ENCODE peak calls at places on chromosomes 7 and 10, in seven cellular contexts. One of them, this sample, is unnamed.

GRCh38 chr10:3126741-3127342 is 45.7 kb downstream of the PITRM1 start:
- DNase-seq in heart left ventricle: peak
- DNase-seq in AG04450: no peak
- DNase-seq in ovary: no peak
- DNase-seq in neuronal stem cell: no peak
- DNase-seq in colonic mucosa: no peak
- DNase-seq in psoas muscle: peak
- DNase-seq in this sample: no peak

GRCh38 chr10:3470191-3470590 is 297.6 kb upstream of the PITRM1 start:
- DNase-seq in AG04450: no peak
- DNase-seq in neuronal stem cell: no peak
- DNase-seq in heart left ventricle: no peak
- DNase-seq in psoas muscle: no peak
- DNase-seq in ovary: no peak
- DNase-seq in colonic mucosa: no peak
- DNase-seq in this sample: no peak

GRCh38 chr10:25933653-25934608 is at the start of gene MYO3A:
- DNase-seq in colonic mucosa: no peak
- DNase-seq in ovary: no peak
- DNase-seq in heart left ventricle: no peak
- DNase-seq in AG04450: no peak
- DNase-seq in psoas muscle: no peak
- DNase-seq in neuronal stem cell: peak
- DNase-seq in this sample: no peak

GRCh38 chr7:132500727-132501410 is 75.4 kb downstream of the PLXNA4 start:
- DNase-seq in psoas muscle: peak
- DNase-seq in colonic mucosa: peak
- DNase-seq in neuronal stem cell: no peak
- DNase-seq in heart left ventricle: peak
- DNase-seq in ovary: peak
- DNase-seq in AG04450: no peak
- DNase-seq in this sample: no peak

GRCh38 chr7:4003536-4003935 is 678.6 kb upstream of the FOXK1 start:
- DNase-seq in ovary: no peak
- DNase-seq in psoas muscle: no peak
- DNase-seq in AG04450: no peak
- DNase-seq in heart left ventricle: no peak
- DNase-seq in neuronal stem cell: no peak
- DNase-seq in colonic mucosa: no peak
- DNase-seq in this sample: no peak

GRCh38 chr10:1548146-1548545 is 189.2 kb downstream of the ADARB2 start:
- DNase-seq in psoas muscle: no peak
- DNase-seq in ovary: no peak
- DNase-seq in neuronal stem cell: no peak
- DNase-seq in AG04450: no peak
- DNase-seq in heart left ventricle: no peak
- DNase-seq in colonic mucosa: no peak
- DNase-seq in this sample: no peak

GRCh38 chr7:29281782-29282541 is 87.4 kb downstream of the CHN2 start:
- DNase-seq in heart left ventricle: peak
- DNase-seq in neuronal stem cell: no peak
- DNase-seq in ovary: no peak
- DNase-seq in psoas muscle: no peak
- DNase-seq in AG04450: no peak
- DNase-seq in colonic mucosa: peak
- DNase-seq in this sample: no peak

GRCh38 chr7:149624006-149624405 is 126.4 kb upstream of the ZNF746 start:
- DNase-seq in psoas muscle: peak
- DNase-seq in heart left ventricle: no peak
- DNase-seq in neuronal stem cell: no peak
- DNase-seq in ovary: peak
- DNase-seq in colonic mucosa: peak
- DNase-seq in AG04450: no peak
- DNase-seq in this sample: no peak

GRCh38 chr10:45000764-45001381 is at the start of gene ZNF22:
- DNase-seq in psoas muscle: peak
- DNase-seq in AG04450: no peak
- DNase-seq in ovary: peak
- DNase-seq in colonic mucosa: peak
- DNase-seq in neuronal stem cell: peak
- DNase-seq in heart left ventricle: peak
- DNase-seq in this sample: peak

GRCh38 chr7:7157177-7157886 is 25.0 kb upstream of the C1GALT1 start:
- DNase-seq in neuronal stem cell: no peak
- DNase-seq in heart left ventricle: peak
- DNase-seq in psoas muscle: no peak
- DNase-seq in AG04450: peak
- DNase-seq in colonic mucosa: no peak
- DNase-seq in ovary: no peak
- DNase-seq in this sample: peak

GRCh38 chr10:63738410-63738809 is 217.2 kb downstream of the REEP3 start:
- DNase-seq in heart left ventricle: no peak
- DNase-seq in ovary: no peak
- DNase-seq in psoas muscle: no peak
- DNase-seq in neuronal stem cell: no peak
- DNase-seq in colonic mucosa: no peak
- DNase-seq in AG04450: no peak
- DNase-seq in this sample: no peak

GRCh38 chr7:47844311-47844710 is 104.0 kb downstream of the PKD1L1 start:
- DNase-seq in neuronal stem cell: no peak
- DNase-seq in ovary: no peak
- DNase-seq in heart left ventricle: no peak
- DNase-seq in psoas muscle: no peak
- DNase-seq in colonic mucosa: no peak
- DNase-seq in AG04450: no peak
- DNase-seq in this sample: no peak

DNA sequence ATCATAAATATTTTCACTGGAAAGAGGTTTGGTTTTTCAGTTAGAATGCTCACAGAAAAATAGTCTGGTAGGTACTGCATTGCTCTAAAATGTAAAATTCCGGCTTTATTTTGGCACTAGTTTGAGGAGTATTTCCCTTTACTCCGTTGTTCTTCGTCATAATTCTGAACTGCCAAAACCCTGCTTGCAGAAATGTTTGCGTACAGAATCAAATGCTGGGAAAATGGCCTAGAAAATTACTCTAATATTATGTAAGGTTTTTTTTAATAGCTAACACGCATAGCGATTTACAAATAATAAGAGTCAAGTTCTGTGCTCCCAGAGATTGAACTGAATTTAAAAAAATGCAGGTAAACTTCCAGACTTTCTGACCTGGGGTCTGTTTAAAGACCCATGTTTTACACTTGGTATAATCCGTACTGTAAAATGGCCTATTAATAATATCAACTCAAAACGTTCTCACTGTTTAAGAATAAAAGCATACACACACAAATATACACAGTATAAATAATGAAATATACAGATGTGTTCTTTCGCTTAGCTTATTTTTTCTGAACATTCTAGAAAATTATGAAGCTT is 23.6 kb upstream of the ANLN start:
- DNase-seq in heart left ventricle: no peak
- DNase-seq in AG04450: no peak
- DNase-seq in neuronal stem cell: no peak
- DNase-seq in colonic mucosa: no peak
- DNase-seq in psoas muscle: no peak
- DNase-seq in ovary: no peak
- DNase-seq in this sample: no peak
- H3K4me3 ChIP-seq in heart left ventricle: peak
- H3K4me3 ChIP-seq in AG04450: no peak
- H3K4me3 ChIP-seq in neuronal stem cell: peak
- H3K4me3 ChIP-seq in colonic mucosa: peak
- H3K4me3 ChIP-seq in psoas muscle: peak
- H3K4me3 ChIP-seq in ovary: peak
- H3K4me3 ChIP-seq in this sample: peak

DNA sequence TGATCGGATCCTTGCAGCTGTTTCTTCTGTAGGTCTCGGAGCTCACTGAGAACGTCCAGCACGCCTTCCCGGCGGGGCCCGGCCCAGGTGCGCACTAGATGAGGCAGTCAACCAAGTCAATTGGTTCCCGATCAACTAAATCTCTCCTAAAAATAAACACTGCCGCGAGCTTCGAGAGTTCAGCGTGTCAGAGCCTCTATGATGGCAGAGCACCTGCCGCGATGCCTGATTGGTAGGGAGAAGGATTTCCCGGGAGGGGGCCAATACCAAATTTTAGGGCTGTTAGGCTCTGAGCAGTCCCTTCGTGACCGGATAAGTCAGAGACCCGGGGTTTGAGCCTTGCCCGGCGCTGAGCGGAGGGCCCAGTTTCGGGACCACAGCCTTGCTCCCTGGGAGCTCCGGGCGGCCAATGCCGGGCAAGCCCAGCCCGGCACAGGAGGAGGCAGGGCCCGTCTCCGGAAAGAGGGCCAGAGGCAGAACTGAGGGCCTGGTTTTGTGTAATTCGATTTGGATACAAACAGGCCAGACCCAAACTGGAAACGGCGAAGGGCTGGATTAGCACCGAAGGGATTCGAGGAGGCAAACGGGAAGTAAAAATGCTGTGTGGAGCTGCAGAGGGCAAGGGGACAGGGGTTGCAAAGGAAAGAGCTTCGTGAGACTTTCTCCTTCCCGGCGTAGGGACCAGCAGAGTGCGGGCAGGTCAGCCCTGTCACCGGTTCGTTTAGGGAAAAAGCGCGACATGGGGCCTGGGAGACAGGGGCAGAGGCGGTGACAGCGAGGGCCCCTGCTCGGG is 583 bp downstream of the SLC26A5 start:
- DNase-seq in AG04450: no peak
- DNase-seq in heart left ventricle: peak
- DNase-seq in neuronal stem cell: peak
- DNase-seq in psoas muscle: no peak
- DNase-seq in ovary: no peak
- DNase-seq in colonic mucosa: peak
- DNase-seq in this sample: no peak
- H3K4me3 ChIP-seq in AG04450: peak
- H3K4me3 ChIP-seq in heart left ventricle: peak
- H3K4me3 ChIP-seq in neuronal stem cell: peak
- H3K4me3 ChIP-seq in psoas muscle: peak
- H3K4me3 ChIP-seq in ovary: no peak
- H3K4me3 ChIP-seq in colonic mucosa: peak
- H3K4me3 ChIP-seq in this sample: no peak

DNA sequence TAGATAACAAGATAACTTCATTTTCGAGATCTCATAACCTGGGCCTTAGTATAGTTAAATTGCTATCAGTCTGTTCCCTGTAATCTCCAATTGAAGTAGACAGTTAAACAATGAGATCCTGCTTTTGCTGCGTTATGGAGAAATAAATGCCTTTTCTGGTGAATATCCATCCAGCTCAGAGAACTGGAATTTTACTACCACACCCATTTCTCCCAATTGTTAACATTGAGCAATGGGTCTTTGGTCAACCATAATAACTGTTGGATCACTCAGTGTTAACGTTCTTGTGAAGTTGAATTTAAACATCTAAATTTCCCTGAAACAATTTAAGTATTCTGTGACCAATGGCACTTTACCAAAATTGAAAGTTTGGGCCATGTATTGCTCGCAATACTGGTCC is 3.0 kb downstream of the CALU start:
- DNase-seq in neuronal stem cell: no peak
- DNase-seq in ovary: no peak
- DNase-seq in AG04450: no peak
- DNase-seq in heart left ventricle: no peak
- DNase-seq in colonic mucosa: no peak
- DNase-seq in psoas muscle: no peak
- DNase-seq in this sample: no peak
- H3K4me3 ChIP-seq in neuronal stem cell: no peak
- H3K4me3 ChIP-seq in ovary: no peak
- H3K4me3 ChIP-seq in AG04450: peak
- H3K4me3 ChIP-seq in heart left ventricle: no peak
- H3K4me3 ChIP-seq in colonic mucosa: no peak
- H3K4me3 ChIP-seq in psoas muscle: peak
- H3K4me3 ChIP-seq in this sample: no peak

DNA sequence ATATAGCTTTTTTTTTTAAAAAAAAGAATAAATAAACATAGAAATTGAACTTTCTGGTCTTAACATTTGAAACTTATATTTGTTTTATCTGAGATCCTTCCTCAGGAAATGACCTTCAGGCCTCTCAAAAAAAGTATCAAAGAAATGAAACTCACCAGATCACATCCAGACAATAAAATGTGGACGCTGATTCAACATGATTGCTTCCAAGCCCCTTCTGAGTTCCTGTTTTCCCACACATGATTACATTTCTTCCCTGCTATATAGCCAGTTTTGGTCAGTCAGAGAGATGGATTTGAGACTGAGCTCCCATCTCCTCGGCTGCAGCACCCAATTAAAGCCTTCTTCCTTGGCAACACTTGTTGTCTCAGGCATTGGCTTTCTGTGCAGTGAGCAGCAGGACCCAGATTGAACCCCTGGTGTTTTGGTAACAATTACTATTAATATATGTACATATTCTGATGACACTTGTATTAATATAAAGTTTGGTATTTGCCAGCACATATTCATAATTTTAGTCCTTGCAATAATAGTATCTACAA is 21.8 kb upstream of the SVIL start:
- DNase-seq in psoas muscle: no peak
- DNase-seq in neuronal stem cell: no peak
- DNase-seq in heart left ventricle: no peak
- DNase-seq in colonic mucosa: no peak
- DNase-seq in ovary: no peak
- DNase-seq in AG04450: no peak
- DNase-seq in this sample: no peak
- H3K4me3 ChIP-seq in psoas muscle: no peak
- H3K4me3 ChIP-seq in neuronal stem cell: no peak
- H3K4me3 ChIP-seq in heart left ventricle: no peak
- H3K4me3 ChIP-seq in colonic mucosa: no peak
- H3K4me3 ChIP-seq in ovary: no peak
- H3K4me3 ChIP-seq in AG04450: no peak
- H3K4me3 ChIP-seq in this sample: no peak

DNA sequence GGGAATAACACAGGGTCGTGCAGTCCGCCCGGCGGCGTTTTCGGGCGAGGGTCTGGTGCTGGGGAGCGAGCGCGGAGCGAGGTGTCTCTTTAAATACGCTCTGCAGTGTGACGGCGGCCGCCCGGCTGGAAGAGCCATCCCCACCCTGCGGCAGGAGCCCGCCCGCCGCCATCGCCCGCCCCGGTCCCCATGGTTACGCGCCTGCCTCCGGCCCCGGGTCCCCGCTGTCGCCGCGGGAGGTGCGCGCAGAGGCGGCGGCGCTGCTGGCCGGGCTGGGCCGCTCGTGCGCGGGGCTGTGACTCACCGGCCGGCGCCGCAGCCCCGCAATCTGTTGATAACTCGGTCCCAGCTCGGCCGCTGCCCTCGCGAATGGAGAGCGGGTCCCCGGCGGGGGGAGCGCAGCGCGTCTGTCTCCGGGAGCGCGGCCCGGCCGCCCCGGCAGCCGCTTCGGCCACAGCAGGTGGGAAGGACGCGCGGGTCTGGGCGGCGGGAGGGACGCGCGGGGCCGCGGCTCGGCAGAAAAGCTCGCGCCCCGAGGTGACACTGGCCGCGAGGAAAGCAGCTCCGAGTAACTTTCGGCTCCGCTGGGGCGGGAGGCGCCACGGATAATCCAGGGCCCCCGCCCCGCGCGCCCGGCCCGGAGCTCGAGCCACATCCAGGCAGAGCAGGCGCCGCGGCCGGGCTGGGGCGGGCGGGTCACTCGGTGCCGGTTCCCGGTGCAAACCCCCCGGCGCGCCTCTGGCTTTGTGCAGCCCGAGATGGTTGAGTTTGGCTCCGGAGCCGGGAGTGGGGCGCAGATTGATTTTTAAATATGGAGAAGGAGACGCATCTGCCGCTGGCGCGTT is at the start of gene ADGRA1:
- DNase-seq in heart left ventricle: no peak
- DNase-seq in colonic mucosa: no peak
- DNase-seq in psoas muscle: no peak
- DNase-seq in AG04450: no peak
- DNase-seq in ovary: no peak
- DNase-seq in neuronal stem cell: peak
- DNase-seq in this sample: no peak
- H3K4me3 ChIP-seq in heart left ventricle: peak
- H3K4me3 ChIP-seq in colonic mucosa: no peak
- H3K4me3 ChIP-seq in psoas muscle: peak
- H3K4me3 ChIP-seq in AG04450: no peak
- H3K4me3 ChIP-seq in ovary: no peak
- H3K4me3 ChIP-seq in neuronal stem cell: peak
- H3K4me3 ChIP-seq in this sample: no peak

GRCh38 chr7:144122876-144123275 is at the start of gene OR2A14:
- DNase-seq in neuronal stem cell: no peak
- DNase-seq in AG04450: no peak
- DNase-seq in colonic mucosa: no peak
- DNase-seq in ovary: no peak
- DNase-seq in psoas muscle: no peak
- DNase-seq in heart left ventricle: no peak
- DNase-seq in this sample: no peak
- H3K4me3 ChIP-seq in neuronal stem cell: no peak
- H3K4me3 ChIP-seq in AG04450: no peak
- H3K4me3 ChIP-seq in colonic mucosa: no peak
- H3K4me3 ChIP-seq in ovary: no peak
- H3K4me3 ChIP-seq in psoas muscle: no peak
- H3K4me3 ChIP-seq in heart left ventricle: no peak
- H3K4me3 ChIP-seq in this sample: no peak

This sample was measured in SJSA1.